ENCODE peak calls at places on chromosomes 7 and 10, in six cellular contexts. Y is esophagus squamous epithelium, I is Peyer's patch, G is OCI-LY7, B is psoas muscle, Q is dorsolateral prefrontal cortex. L is an unnamed sample.

GRCh38 chr7:96414931-96415292 is 93.0 kb upstream of the SLC25A13 start:
- DNase-seq in Y (no peak), I (no peak), G (peak; percentile 53), B (no peak), Q (no peak), L (peak; percentile 42)

GRCh38 chr7:133512560-133512959 is 259.7 kb downstream of the EXOC4 start:
- DNase-seq in Y (no peak), I (no peak), G (no peak), B (no peak), Q (no peak), L (no peak)

GRCh38 chr10:128996092-128996491 is 470.9 kb upstream of the MGMT start:
- DNase-seq in Y (no peak), I (no peak), G (no peak), B (no peak), Q (no peak), L (no peak)

GRCh38 chr10:119616879-119617580 is 20.3 kb upstream of the TIAL1 start:
- DNase-seq in Y (no peak), I (no peak), G (no peak), B (peak; percentile 18), Q (no peak), L (no peak)

GRCh38 chr10:7408494-7409044 is 2.3 kb downstream of the SFMBT2 start:
- DNase-seq in Y (no peak), I (peak; percentile 61), G (peak; percentile 42), B (peak; percentile 64), Q (peak; percentile 62), L (no peak)

GRCh38 chr10:133025558-133026090 is 62.1 kb upstream of the ADGRA1 start:
- DNase-seq in Y (no peak), I (no peak), G (no peak), B (no peak), Q (no peak), L (no peak)

GRCh38 chr7:113622796-113623195 is 296.0 kb downstream of the PPP1R3A start:
- DNase-seq in Y (no peak), I (no peak), G (no peak), B (no peak), Q (no peak), L (no peak)

GRCh38 chr7:76269895-76270294 is 32.6 kb upstream of the HSPB1 start:
- DNase-seq in Y (no peak), I (no peak), G (no peak), B (no peak), Q (no peak), L (no peak)

GRCh38 chr7:4048336-4048735 is 633.8 kb upstream of the FOXK1 start:
- DNase-seq in Y (no peak), I (no peak), G (no peak), B (no peak), Q (no peak), L (no peak)

GRCh38 chr10:128811943-128812342 is 655.1 kb upstream of the MGMT start:
- DNase-seq in Y (no peak), I (no peak), G (no peak), B (peak; percentile 41), Q (no peak), L (peak; percentile 76)

GRCh38 chr7:102024005-102024768 is 206.8 kb downstream of the CUX1 start:
- DNase-seq in Y (no peak), I (peak; percentile 27), G (no peak), B (no peak), Q (no peak), L (no peak)

GRCh38 chr7:38757946-38758345 is 126.8 kb upstream of the AMPH start:
- DNase-seq in Y (no peak), I (no peak), G (no peak), B (no peak), Q (no peak), L (no peak)

GRCh38 chr10:93680414-93681047 is 21.9 kb downstream of the FRA10AC1 start:
- DNase-seq in Y (no peak), I (no peak), G (peak; percentile 70), B (no peak), Q (no peak), L (no peak)

GRCh38 chr7:27209933-27210440 is 10.1 kb upstream of the HOXA13 start:
- DNase-seq in Y (no peak), I (no peak), G (no peak), B (no peak), Q (no peak), L (peak; percentile 60)

GRCh38 chr7:27211694-27212316 is 11.9 kb upstream of the HOXA13 start:
- DNase-seq in Y (no peak), I (no peak), G (no peak), B (no peak), Q (no peak), L (no peak)

GRCh38 chr7:27211084-27211446 is 11.2 kb upstream of the HOXA13 start:
- DNase-seq in Y (no peak), I (no peak), G (no peak), B (no peak), Q (no peak), L (no peak)

GRCh38 chr7:27208998-27209397 is 9.1 kb upstream of the HOXA13 start:
- DNase-seq in Y (no peak), I (peak; percentile 25), G (no peak), B (no peak), Q (no peak), L (no peak)

DNA sequence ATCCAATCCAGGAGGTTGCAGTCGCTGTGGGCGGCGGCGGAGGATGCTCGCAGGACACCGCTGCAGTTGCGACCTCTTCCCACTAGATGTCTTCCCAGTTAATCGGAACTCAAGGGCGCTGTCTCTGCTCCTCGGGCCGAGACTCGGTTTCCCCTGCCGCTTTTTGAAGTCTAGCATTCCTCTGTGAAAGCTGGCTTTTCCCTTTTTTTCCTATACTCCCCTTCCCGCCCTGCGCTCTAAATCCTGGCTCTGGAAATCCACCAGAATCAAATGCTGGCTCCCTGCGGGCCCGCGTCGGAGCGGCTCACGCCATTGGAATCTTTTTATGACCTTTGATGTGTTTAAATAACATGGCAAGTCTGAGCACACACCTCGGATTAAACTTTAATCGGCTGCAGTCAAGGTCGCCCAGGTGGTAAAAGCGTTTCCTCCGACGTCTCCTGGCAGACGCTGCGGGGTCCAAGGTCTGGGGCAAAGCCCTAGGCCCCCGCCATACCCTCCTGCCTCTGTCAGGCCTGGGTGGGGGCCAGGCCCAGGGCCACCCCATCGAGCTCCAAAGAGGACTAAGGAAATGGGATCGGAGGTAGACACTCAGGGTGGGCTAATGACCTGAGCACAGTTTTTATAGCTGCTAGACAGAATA is 10.7 kb upstream of the HOXA13 start:
- DNase-seq in Y (no peak), I (peak; percentile 82), G (peak; percentile 31), B (no peak), Q (no peak), L (peak; percentile 85)
- H3K4me3 ChIP-seq in Y (peak overlapping the region; percentile 29), I (no peak overlapping the region), G (no peak overlapping the region), B (peak overlapping the region; percentile 48), Q (peak overlapping the region; percentile 23), L (no peak overlapping the region)

GRCh38 chr7:94657771-94658693 is 2.1 kb upstream of the SGCE start:
- DNase-seq in Y (peak; percentile 83), I (peak; percentile 92), G (peak; percentile 94), B (peak; percentile 87), Q (peak; percentile 96), L (peak; percentile 85)
- H3K4me3 ChIP-seq in Y (peak overlapping the region; percentile 59), I (peak overlapping the region; percentile 43), G (peak overlapping the region; percentile 71), B (peak overlapping the region; percentile 66), Q (peak overlapping the region; percentile 83), L (no peak overlapping the region)

DNA sequence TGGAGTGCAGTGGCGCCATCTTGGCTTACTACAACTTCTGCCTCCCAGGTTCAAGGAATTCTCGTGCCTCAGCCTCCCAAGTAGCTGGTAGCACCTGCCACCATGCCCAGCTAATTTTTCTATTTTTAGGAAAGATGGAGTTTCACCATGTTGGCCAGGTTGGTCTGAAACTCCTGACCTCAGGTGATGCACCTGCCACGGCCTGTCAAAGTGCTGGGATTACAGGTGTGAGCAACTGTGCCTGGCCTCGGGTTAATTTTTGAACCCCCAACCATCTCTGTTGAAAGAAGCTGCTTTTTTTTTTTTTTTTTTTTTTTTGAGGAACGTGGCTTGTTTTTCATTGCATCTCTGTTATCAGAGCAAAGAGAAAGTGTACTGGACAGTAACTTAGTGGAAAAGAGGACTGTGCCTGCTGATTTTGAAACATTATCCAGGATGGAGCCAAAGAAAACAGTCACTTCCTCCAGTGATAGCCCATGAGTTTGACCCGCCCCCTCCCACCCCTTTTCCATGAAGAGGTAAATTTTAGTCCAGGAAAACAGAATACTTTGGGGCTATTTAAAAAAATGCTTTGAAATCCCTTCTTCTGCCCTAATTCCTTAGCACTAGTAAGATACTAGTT is 38.3 kb downstream of the WBP1L start:
- DNase-seq in Y (no peak), I (no peak), G (no peak), B (no peak), Q (no peak), L (no peak)
- H3K4me3 ChIP-seq in Y (no peak overlapping the region), I (no peak overlapping the region), G (no peak overlapping the region), B (peak overlapping the region; percentile 81), Q (no peak overlapping the region), L (no peak overlapping the region)

GRCh38 chr10:71779641-71780040 is 6.3 kb upstream of the VSIR start:
- DNase-seq in Y (no peak), I (no peak), G (no peak), B (no peak), Q (no peak), L (no peak)
- H3K4me3 ChIP-seq in Y (no peak overlapping the region), I (no peak overlapping the region), G (no peak overlapping the region), B (no peak overlapping the region), Q (no peak overlapping the region), L (no peak overlapping the region)

GRCh38 chr10:101132636-101133473 is 1.8 kb downstream of the TLX1 start:
- DNase-seq in Y (no peak), I (no peak), G (no peak), B (no peak), Q (no peak), L (no peak)

GRCh38 chr10:101131962-101132635 is 999 bp downstream of the TLX1 start:
- DNase-seq in Y (no peak), I (no peak), G (no peak), B (no peak), Q (no peak), L (no peak)

GRCh38 chr10:101130141-101130540 is 959 bp upstream of the TLX1 start:
- DNase-seq in Y (no peak), I (no peak), G (no peak), B (no peak), Q (no peak), L (no peak)

GRCh38 chr10:101133489-101134298 is 2.6 kb downstream of the TLX1 start:
- DNase-seq in Y (no peak), I (no peak), G (no peak), B (no peak), Q (no peak), L (no peak)

DNA sequence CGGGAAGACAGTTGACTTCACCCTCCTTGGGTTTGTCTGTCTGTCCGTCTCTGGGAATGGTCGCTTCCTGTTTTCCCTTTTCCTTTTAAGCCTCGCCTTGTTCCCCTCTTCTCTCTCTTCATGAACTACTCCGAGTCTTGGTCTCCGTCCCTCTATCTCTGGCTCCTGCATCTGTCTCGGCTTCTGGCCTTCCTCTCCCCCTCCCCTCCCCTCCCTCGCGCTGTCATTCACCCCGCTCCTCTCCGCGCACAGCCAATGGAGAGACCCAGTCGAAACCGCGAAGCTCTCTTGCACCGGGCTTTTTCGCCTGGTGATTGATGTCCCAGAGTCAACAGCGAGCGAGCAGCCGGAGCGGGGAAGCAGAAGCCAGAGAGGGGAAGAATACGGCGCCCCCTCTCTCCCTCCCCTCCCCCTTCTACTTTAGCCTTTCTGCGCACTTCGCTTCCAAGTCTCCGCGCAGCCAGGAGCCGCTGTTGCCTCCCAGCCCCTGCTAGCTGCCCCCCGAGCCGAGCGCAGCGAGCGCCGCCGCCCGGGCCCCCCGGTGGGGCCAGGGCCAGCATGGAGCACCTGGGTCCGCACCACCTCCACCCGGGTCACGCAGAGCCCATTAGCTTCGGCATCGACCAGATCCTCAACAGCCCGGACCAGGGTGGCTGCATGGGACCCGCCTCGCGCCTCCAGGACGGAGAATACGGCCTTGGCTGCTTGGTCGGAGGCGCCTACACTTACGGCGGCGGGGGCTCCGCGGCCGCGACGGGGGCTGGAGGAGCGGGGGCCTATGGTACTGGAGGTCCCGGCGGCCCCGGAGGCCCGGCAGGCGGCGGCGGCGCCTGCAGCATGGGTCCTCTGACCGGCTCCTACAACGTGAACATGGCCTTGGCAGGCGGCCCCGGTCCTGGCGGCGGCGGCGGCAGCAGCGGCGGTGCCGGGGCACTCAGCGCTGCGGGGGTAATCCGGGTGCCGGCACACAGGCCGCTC is at the start of gene TLX1:
- DNase-seq in Y (no peak), I (peak; percentile 49), G (no peak), B (peak; percentile 46), Q (no peak), L (no peak)
- H3K4me3 ChIP-seq in Y (peak within 1 kb of the TSS; percentile 30), I (peak within 1 kb of the TSS; percentile 27), G (no peak within 1 kb of the TSS), B (peak within 1 kb of the TSS; percentile 64), Q (peak within 1 kb of the TSS; percentile 35), L (no peak within 1 kb of the TSS)